ENCODE peak calls at places on chromosomes 16 and 17, in five cellular contexts. F is heart right ventricle; E is thoracic aorta; W is fibroblast of lung; A is CD8-positive, alpha-beta T cell. S is an unnamed sample.
A peak's percentile ranks its signal among the peaks of the same experiment; 100 is the strongest.

GRCh38 chr17:49995055-49995738 is at the start of gene DLX3:
- DNase-seq in F (peak; percentile 64), E (peak; percentile 42), W (peak; percentile 59), A (no peak), S (peak; percentile 80)

GRCh38 chr17:67528751-67529436 is 151.8 kb downstream of the PITPNC1 start:
- DNase-seq in F (peak; percentile 74), E (peak; percentile 47), W (peak; percentile 82), A (no peak), S (peak; percentile 91)

GRCh38 chr17:41315204-41315794 is at the start of gene KRTAP17-1:
- DNase-seq in F (no peak), E (no peak), W (no peak), A (no peak), S (no peak)

GRCh38 chr16:71564377-71564967 is 12.4 kb downstream of the TAT start:
- DNase-seq in F (peak; percentile 87), E (peak; percentile 52), W (no peak), A (no peak), S (no peak)

GRCh38 chr16:9713907-9714306 is 468.3 kb downstream of the GRIN2A start:
- DNase-seq in F (no peak), E (no peak), W (no peak), A (no peak), S (no peak)

GRCh38 chr17:67544364-67544763 is 167.3 kb downstream of the PITPNC1 start:
- DNase-seq in F (no peak), E (no peak), W (no peak), A (no peak), S (peak; percentile 21)

GRCh38 chr16:69839240-69839688 is 77.1 kb downstream of the WWP2 start:
- DNase-seq in F (no peak), E (no peak), W (no peak), A (no peak), S (no peak)

GRCh38 chr16:11674818-11675560 is 6.7 kb downstream of the SNN start:
- DNase-seq in F (no peak), E (no peak), W (peak; percentile 51), A (no peak), S (peak; percentile 60)

GRCh38 chr16:10988164-10988803 is 43.9 kb downstream of the CLEC16A start:
- DNase-seq in F (no peak), E (no peak), W (no peak), A (peak; percentile 21), S (no peak)

GRCh38 chr17:8326591-8327583 is 12.8 kb upstream of the ODF4 start:
- DNase-seq in F (peak; percentile 47), E (no peak), W (peak; percentile 29), A (peak; percentile 12), S (peak; percentile 43)

GRCh38 chr16:49356728-49357488 is 16.7 kb upstream of the C16orf78 start:
- DNase-seq in F (no peak), E (no peak), W (no peak), A (no peak), S (no peak)

GRCh38 chr16:5065813-5066212 is at the start of gene C16orf89:
- DNase-seq in F (peak; percentile 27), E (no peak), W (no peak), A (no peak), S (peak; percentile 50)

GRCh38 chr16:81181013-81181720 is 57.3 kb upstream of the BCO1 start:
- DNase-seq in F (peak; percentile 86), E (peak; percentile 78), W (peak; percentile 95), A (no peak), S (peak; percentile 74)

GRCh38 chr17:65707780-65708179 is 146.3 kb upstream of the AXIN2 start:
- DNase-seq in F (no peak), E (no peak), W (no peak), A (no peak), S (no peak)

GRCh38 chr17:53150101-53150698 is 672.5 kb upstream of the KIF2B start:
- DNase-seq in F (no peak), E (no peak), W (peak; percentile 0), A (no peak), S (no peak)

GRCh38 chr16:13552062-13552959 is 367.6 kb upstream of the ERCC4 start:
- DNase-seq in F (no peak), E (no peak), W (no peak), A (no peak), S (no peak)

GRCh38 chr16:48613061-48613957 is 3.3 kb upstream of the N4BP1 start:
- DNase-seq in F (no peak), E (no peak), W (peak; percentile 26), A (peak; percentile 69), S (no peak)

GRCh38 chr17:70271200-70271599 is 101.9 kb downstream of the KCNJ2 start:
- DNase-seq in F (no peak), E (no peak), W (no peak), A (no peak), S (no peak)

GRCh38 chr16:14148569-14148968 is 77.5 kb downstream of the MRTFB start:
- DNase-seq in F (no peak), E (no peak), W (no peak), A (no peak), S (no peak)

GRCh38 chr17:39688945-39689344 is 1.1 kb upstream of the PGAP3 start:
- DNase-seq in F (no peak), E (no peak), W (no peak), A (no peak), S (no peak)

GRCh38 chr17:76261421-76262215 is 3.5 kb upstream of the UBALD2 start:
- DNase-seq in F (no peak), E (no peak), W (no peak), A (no peak), S (no peak)

GRCh38 chr16:23072084-23072599 is 77.1 kb downstream of the USP31 start:
- DNase-seq in F (peak; percentile 90), E (peak; percentile 56), W (peak; percentile 65), A (no peak), S (no peak)

GRCh38 chr17:58913971-58914769 is 158.5 kb downstream of the PPM1E start:
- DNase-seq in F (no peak), E (no peak), W (peak; percentile 92), A (no peak), S (no peak)

GRCh38 chr17:78738245-78738644 is 43.8 kb downstream of the CYTH1 start:
- DNase-seq in F (no peak), E (no peak), W (no peak), A (no peak), S (no peak)

GRCh38 chr17:78736526-78737079 is 45.5 kb downstream of the CYTH1 start:
- DNase-seq in F (peak; percentile 79), E (no peak), W (no peak), A (peak; percentile 65), S (peak; percentile 95)

GRCh38 chr17:78737332-78737731 is 44.7 kb downstream of the CYTH1 start:
- DNase-seq in F (no peak), E (no peak), W (peak; percentile 84), A (no peak), S (no peak)

GRCh38 chr17:78734841-78735641 is 47.0 kb downstream of the CYTH1 start:
- DNase-seq in F (no peak), E (no peak), W (no peak), A (no peak), S (no peak)

GRCh38 chr17:78735832-78736525 is 46.1 kb downstream of the CYTH1 start:
- DNase-seq in F (no peak), E (no peak), W (no peak), A (no peak), S (peak; percentile 55)
- H3K27ac ChIP-seq in F (peak overlapping the region; percentile 64), E (peak overlapping the region; percentile 49), W (no peak overlapping the region), A (peak overlapping the region; percentile 58), S (peak overlapping the region; percentile 76)

GRCh38 chr17:38510424-38511125 is 82.3 kb downstream of the ARHGAP23 start:
- DNase-seq in F (no peak), E (no peak), W (peak; percentile 46), A (no peak), S (no peak)

GRCh38 chr17:38509772-38510423 is 81.6 kb downstream of the ARHGAP23 start:
- DNase-seq in F (no peak), E (no peak), W (peak; percentile 31), A (no peak), S (no peak)

GRCh38 chr17:38507921-38508569 is 79.8 kb downstream of the ARHGAP23 start:
- DNase-seq in F (no peak), E (no peak), W (no peak), A (no peak), S (no peak)

GRCh38 chr17:38508570-38508950 is 80.3 kb downstream of the ARHGAP23 start:
- DNase-seq in F (no peak), E (no peak), W (no peak), A (no peak), S (no peak)

GRCh38 chr17:38509008-38509771 is 80.9 kb downstream of the ARHGAP23 start:
- DNase-seq in F (peak; percentile 72), E (no peak), W (peak; percentile 91), A (peak; percentile 68), S (peak; percentile 74)
- H3K4me3 ChIP-seq in F (peak overlapping the region; percentile 19), E (peak overlapping the region; percentile 1), W (no peak overlapping the region), A (peak overlapping the region; percentile 31), S (no peak overlapping the region)

DNA sequence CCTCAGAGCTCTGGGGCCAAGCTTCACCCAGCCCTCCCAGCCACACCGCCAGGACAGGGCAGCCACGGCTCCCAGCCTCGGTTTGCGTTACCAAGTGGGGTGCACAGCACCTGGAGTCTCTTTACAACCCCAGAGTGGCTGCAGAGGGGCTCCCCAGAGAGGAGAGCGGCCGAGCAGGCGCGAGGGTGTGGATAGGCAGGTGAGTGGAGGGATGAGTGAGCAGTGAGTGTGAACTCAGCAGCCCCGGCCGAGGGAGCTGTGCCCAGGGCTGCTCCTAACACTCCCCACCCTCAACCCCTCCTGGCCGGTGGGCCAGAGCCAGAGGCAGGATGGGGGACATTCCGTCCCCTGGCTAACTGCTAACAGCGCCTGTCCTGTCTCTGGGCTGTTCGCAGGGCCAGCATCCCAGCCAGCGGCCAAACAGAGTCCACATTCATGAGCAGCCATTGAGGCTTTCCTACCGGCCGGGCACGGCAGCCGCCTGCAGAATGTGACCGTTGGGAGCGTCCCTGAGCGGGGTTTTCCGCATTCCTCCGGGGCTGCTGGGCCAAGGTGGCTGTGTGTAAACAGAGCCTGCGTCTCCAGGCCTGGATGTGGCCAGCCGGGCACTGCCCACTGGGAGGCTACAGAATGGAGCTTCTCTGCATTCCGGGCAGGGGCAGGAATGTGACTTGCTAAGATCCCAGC is 5.3 kb downstream of the ZNF469 start:
- DNase-seq in F (no peak), E (no peak), W (peak; percentile 16), A (no peak), S (peak; percentile 79)
- TF ChIP-seq CTCF in F (no peak), E (peak; percentile 16), W (no peak), A (no peak), S (no peak)

GRCh38 chr17:74448774-74449173 is 16.9 kb downstream of the GPRC5C start:
- DNase-seq in F (no peak), E (no peak), W (no peak), A (no peak), S (no peak)

GRCh38 chr17:74450231-74450630 is 16.2 kb upstream of the CD300A start:
- DNase-seq in F (no peak), E (no peak), W (no peak), A (no peak), S (no peak)

GRCh38 chr17:74447628-74448159 is 15.8 kb downstream of the GPRC5C start:
- DNase-seq in F (no peak), E (no peak), W (no peak), A (no peak), S (no peak)

GRCh38 chr17:74449773-74450172 is 16.7 kb upstream of the CD300A start:
- DNase-seq in F (no peak), E (no peak), W (no peak), A (no peak), S (peak; percentile 54)

DNA sequence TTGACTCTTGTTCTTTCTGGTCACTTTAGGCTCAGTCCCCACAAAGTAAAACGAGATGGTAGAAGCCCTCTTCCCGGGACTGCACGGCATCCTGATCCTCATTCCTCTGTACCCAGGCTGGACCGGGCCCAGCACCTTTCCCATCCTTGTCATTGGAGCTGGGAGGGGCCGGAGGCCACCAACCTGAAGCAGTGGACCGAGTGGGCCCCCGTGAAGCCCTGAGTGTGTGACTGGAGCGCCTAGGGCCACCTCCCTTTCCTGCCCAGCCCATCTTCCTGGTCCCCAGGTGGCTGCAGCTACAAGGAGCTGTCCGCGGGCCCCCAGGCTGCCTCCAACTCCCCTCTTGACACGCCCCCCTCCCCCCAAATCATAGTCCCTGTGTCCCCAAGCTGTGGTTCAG is 17.1 kb upstream of the CD300A start:
- DNase-seq in F (no peak), E (no peak), W (no peak), A (no peak), S (no peak)
- H3K27ac ChIP-seq in F (peak overlapping the region; percentile 2), E (peak overlapping the region; percentile 96), W (no peak overlapping the region), A (no peak overlapping the region), S (no peak overlapping the region)

S was measured in body of pancreas.